ENCODE peak calls at places on chromosomes 5 and 9, in eight cellular contexts. L is body of pancreas, M is IMR-90, A is A549, T is sigmoid colon, X is lower leg skin, Q is GM12891, H is K562. Y is an unnamed sample.
A peak's percentile ranks its signal among the peaks of the same experiment; 100 is the strongest.

GRCh38 chr9:115198018-115198417 is 80.1 kb upstream of the TNC start:
- DNase-seq in Q (no peak), H (no peak), L (peak; percentile 8), X (no peak), M (peak; percentile 79), A (no peak), T (peak; percentile 87), Y (peak; percentile 55)

GRCh38 chr5:134227259-134227658 is 1.4 kb upstream of the PPP2CA start:
- DNase-seq in T (peak; percentile 69), A (no peak), M (peak; percentile 23), Q (no peak), L (no peak), X (no peak), H (peak; percentile 53), Y (no peak)

GRCh38 chr9:93090091-93090655 is 5.8 kb upstream of the CARD19 start:
- DNase-seq in Q (no peak), H (no peak), T (peak; percentile 27), M (no peak), A (no peak), X (peak; percentile 36), L (no peak), Y (no peak)

GRCh38 chr9:76916231-76916630 is 10.3 kb upstream of the PRUNE2 start:
- DNase-seq in L (no peak), Q (no peak), M (no peak), T (no peak), X (no peak), H (no peak), A (no peak), Y (no peak)

GRCh38 chr9:126857261-126857960 is 3.0 kb upstream of the ZBTB34 start:
- DNase-seq in T (no peak), A (no peak), Q (no peak), X (no peak), M (no peak), H (no peak), L (peak; percentile 91), Y (no peak)

GRCh38 chr5:81140461-81140860 is 92.7 kb upstream of the CKMT2 start:
- DNase-seq in L (no peak), H (no peak), Q (no peak), T (no peak), A (no peak), M (no peak), X (no peak), Y (no peak)

GRCh38 chr5:119476341-119476740 is 24.0 kb downstream of the HSD17B4 start:
- DNase-seq in T (no peak), X (no peak), Q (no peak), H (no peak), L (no peak), A (no peak), M (no peak), Y (no peak)

GRCh38 chr5:156042726-156043125 is 284.2 kb upstream of the SGCD start:
- DNase-seq in T (no peak), L (no peak), H (no peak), M (no peak), A (no peak), X (no peak), Q (no peak), Y (no peak)

GRCh38 chr9:38164659-38165221 is 95.7 kb upstream of the SHB start:
- DNase-seq in X (no peak), M (no peak), H (no peak), Q (no peak), L (no peak), T (peak; percentile 42), A (no peak), Y (no peak)

GRCh38 chr9:127418037-127418471 is 6.1 kb upstream of the ZNF79 start:
- DNase-seq in H (peak; percentile 59), Q (peak; percentile 53), T (no peak), A (peak; percentile 75), M (no peak), X (no peak), L (peak; percentile 30), Y (peak; percentile 79)

GRCh38 chr5:33340195-33340594 is 100.6 kb upstream of the TARS1 start:
- DNase-seq in A (no peak), X (no peak), T (no peak), H (no peak), M (no peak), L (no peak), Q (no peak), Y (no peak)

GRCh38 chr5:14595189-14595588 is 13.6 kb downstream of the OTULINL start:
- DNase-seq in A (no peak), Q (peak; percentile 41), T (no peak), X (no peak), L (no peak), H (no peak), M (no peak), Y (no peak)

GRCh38 chr5:57776035-57776434 is 293.4 kb upstream of the ACTBL2 start:
- DNase-seq in M (peak; percentile 66), Q (no peak), L (no peak), X (no peak), T (no peak), H (no peak), A (no peak), Y (no peak)

GRCh38 chr9:80359291-80359690 is 787.5 kb downstream of the TLE4 start:
- DNase-seq in M (no peak), T (no peak), A (no peak), H (no peak), Q (no peak), L (no peak), X (no peak), Y (no peak)

GRCh38 chr9:94821098-94821930 is 94.8 kb downstream of the AOPEP start:
- DNase-seq in M (no peak), L (no peak), A (no peak), X (no peak), T (no peak), H (no peak), Q (peak; percentile 34), Y (no peak)

GRCh38 chr5:10576121-10576789 is 12.4 kb downstream of the ANKRD33B start:
- DNase-seq in Q (no peak), T (no peak), A (no peak), X (no peak), L (no peak), M (no peak), H (no peak), Y (no peak)

GRCh38 chr9:136017813-136018190 is 56.6 kb upstream of the UBAC1 start:
- DNase-seq in A (no peak), T (peak; percentile 61), Q (no peak), L (no peak), H (no peak), X (peak; percentile 81), M (no peak), Y (no peak)

GRCh38 chr9:129523953-129524847 is 96.7 kb downstream of the C9orf50 start:
- DNase-seq in H (peak; percentile 58), A (no peak), Q (no peak), X (no peak), L (no peak), T (peak; percentile 51), M (no peak), Y (no peak)

GRCh38 chr5:59766394-59766793 is 127.1 kb downstream of the PDE4D start:
- DNase-seq in A (no peak), T (peak; percentile 85), Q (no peak), M (no peak), X (no peak), H (no peak), L (peak; percentile 63), Y (no peak)
- TF ChIP-seq POLR2A in A (no peak), T (no peak), Q (no peak), M (no peak), X (no peak), H (no peak), L (no peak), Y (no peak)

DNA sequence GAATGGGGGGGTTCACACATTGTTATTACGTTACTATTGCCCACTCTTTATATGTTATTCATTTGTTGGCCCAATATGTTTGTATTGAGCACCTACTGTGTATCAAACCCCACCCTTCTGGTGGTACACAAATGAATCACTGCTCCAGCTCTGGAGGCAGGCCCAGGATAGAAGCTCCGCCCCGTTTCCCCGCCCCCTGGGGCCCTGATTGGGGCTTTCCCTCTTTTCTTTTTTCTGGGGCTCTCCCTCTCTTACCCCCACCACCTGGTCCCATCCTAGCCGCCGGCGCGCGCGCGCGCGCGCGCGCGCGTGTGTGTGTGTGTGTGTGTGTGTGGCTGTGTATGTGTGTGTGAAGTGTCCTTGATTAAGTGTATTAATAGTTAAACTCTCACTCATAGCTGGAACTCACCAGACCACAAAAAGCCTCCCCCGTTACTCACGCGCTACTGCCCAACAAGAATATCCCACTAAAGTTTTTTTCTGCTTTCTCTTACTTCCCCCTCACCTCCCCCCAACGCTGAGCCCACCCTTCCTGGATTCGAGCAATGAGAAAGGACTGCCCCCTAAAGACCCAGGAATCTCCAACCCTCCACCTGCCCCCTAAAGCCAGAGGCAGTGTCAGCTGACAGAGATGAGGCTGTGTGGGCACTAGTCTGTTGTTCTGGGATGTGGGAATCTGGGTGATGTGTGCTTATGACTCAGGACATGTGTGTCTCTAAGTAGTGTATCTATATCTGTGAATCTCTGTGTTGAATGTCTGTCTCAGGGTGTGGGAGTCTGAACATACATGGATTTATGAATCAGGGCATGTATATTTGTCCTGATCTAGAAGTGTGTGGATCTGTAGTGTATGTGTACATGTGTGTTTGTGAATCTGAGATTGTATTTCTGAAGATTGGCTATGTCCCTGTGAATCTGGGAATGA is 4.0 kb downstream of the CXXC5 start:
- DNase-seq in Q (peak; percentile 90), T (peak; percentile 91), L (peak; percentile 86), A (peak; percentile 88), H (peak; percentile 86), M (peak; percentile 94), X (peak; percentile 97), Y (peak; percentile 79)
- TF ChIP-seq POLR2A in Q (no peak), T (no peak), L (no peak), A (no peak), H (no peak), M (no peak), X (no peak), Y (no peak)

GRCh38 chr9:133991964-133992779 is at the start of gene VAV2:
- DNase-seq in X (peak; percentile 90), H (peak; percentile 57), T (peak; percentile 84), M (peak; percentile 45), Q (no peak), L (peak; percentile 85), A (peak; percentile 35), Y (peak; percentile 84)

GRCh38 chr9:133991211-133991921 is 758 bp downstream of the VAV2 start:
- DNase-seq in Q (no peak), L (no peak), M (no peak), T (peak; percentile 69), X (no peak), A (no peak), H (no peak), Y (no peak)

GRCh38 chr9:133994359-133995011 is 2.4 kb upstream of the VAV2 start:
- DNase-seq in A (peak; percentile 86), Q (peak; percentile 84), H (peak; percentile 82), L (peak; percentile 85), M (peak; percentile 54), X (peak; percentile 94), T (peak; percentile 87), Y (peak; percentile 88)

GRCh38 chr9:133993635-133994253 is 1.6 kb upstream of the VAV2 start:
- DNase-seq in A (no peak), H (no peak), Q (no peak), L (no peak), T (no peak), X (no peak), M (no peak), Y (no peak)

GRCh38 chr9:133992780-133993634 is 883 bp upstream of the VAV2 start:
- DNase-seq in T (peak; percentile 96), X (peak; percentile 98), H (peak; percentile 89), A (peak; percentile 64), L (peak; percentile 82), M (peak; percentile 88), Q (peak; percentile 84), Y (peak; percentile 93)
- TF ChIP-seq POLR2A in T (peak; percentile 61), X (no peak), H (peak; percentile 63), A (peak; percentile 62), L (peak; percentile 75), M (peak; percentile 65), Q (peak; percentile 26), Y (peak; percentile 78)

GRCh38 chr9:121634329-121634784 is 17.1 kb upstream of the DAB2IP start:
- DNase-seq in H (no peak), A (no peak), Q (peak; percentile 53), T (no peak), X (no peak), M (no peak), L (no peak), Y (no peak)
- TF ChIP-seq POLR2A in H (no peak), A (no peak), Q (no peak), T (no peak), X (no peak), M (no peak), L (no peak), Y (no peak)

Y was measured in H54.